ENCODE peak calls at places on chromosome 22, in four cellular contexts. I is AG20443; K is NCI-H1092; F is activated naive CD4-positive, alpha-beta T cell. P is an unnamed sample.

GRCh38 chr22:21984793-21985192 is 2.2 kb upstream of the TOP3B start:
- DNase-seq in I (peak), K (no peak), F (no peak), P (no peak)

GRCh38 chr22:30253205-30253852 is 6.8 kb upstream of the LIF start:
- DNase-seq in I (no peak), K (peak), F (no peak), P (no peak)

GRCh38 chr22:28600546-28601143 is 79.0 kb downstream of the TTC28 start:
- DNase-seq in I (peak), K (peak), F (no peak), P (no peak)

GRCh38 chr22:37479196-37479595 is 7.0 kb downstream of the MFNG start:
- DNase-seq in I (no peak), K (no peak), F (no peak), P (no peak)

GRCh38 chr22:40965936-40966557 is 14.9 kb downstream of the RBX1 start:
- DNase-seq in I (no peak), K (no peak), F (no peak), P (no peak)

GRCh38 chr22:30273196-30273595 is 6.5 kb upstream of the OSM start:
- DNase-seq in I (no peak), K (no peak), F (no peak), P (no peak)

GRCh38 chr22:44473166-44473565 is 24.9 kb downstream of the RTL6 start:
- DNase-seq in I (no peak), K (no peak), F (no peak), P (no peak)

GRCh38 chr22:27995801-27996528 is 76.9 kb upstream of the PITPNB start:
- DNase-seq in I (no peak), K (no peak), F (no peak), P (peak)

GRCh38 chr22:49956914-49957825 is 3.4 kb upstream of the PIM3 start:
- DNase-seq in I (no peak), K (no peak), F (no peak), P (no peak)

GRCh38 chr22:30906946-30907345 is 61.6 kb downstream of the MORC2 start:
- DNase-seq in I (peak), K (no peak), F (no peak), P (no peak)

GRCh38 chr22:17171313-17172171 is 12.5 kb upstream of the HDHD5 start:
- DNase-seq in I (peak), K (peak), F (peak), P (peak)

GRCh38 chr22:37492428-37493344 is 6.5 kb upstream of the MFNG start:
- DNase-seq in I (peak), K (no peak), F (peak), P (no peak)

GRCh38 chr22:35380537-35381423 is at the start of gene HMOX1:
- DNase-seq in I (peak), K (peak), F (no peak), P (peak)

GRCh38 chr22:44030051-44030701 is 6.1 kb downstream of the PARVB start:
- DNase-seq in I (no peak), K (no peak), F (no peak), P (no peak)

GRCh38 chr22:48394787-48395620 is 1432.7 kb downstream of the BRD1 start:
- DNase-seq in I (no peak), K (no peak), F (no peak), P (no peak)

GRCh38 chr22:19473578-19473977 is 5.4 kb downstream of the UFD1 start:
- DNase-seq in I (no peak), K (no peak), F (no peak), P (no peak)

P was measured in breast epithelium.